ENCODE peak calls at places on chromosome 2, in six cellular contexts. One of them, this sample, is unnamed.

GRCh38 chr2:86433137-86433536 is 8.0 kb upstream of the KDM3A start:
- DNase-seq in AG09309: no peak
- DNase-seq in HL-60: peak
- DNase-seq in H9: no peak
- DNase-seq in endodermal cell: no peak
- DNase-seq in HFFc6: no peak
- DNase-seq in this sample: no peak

GRCh38 chr2:40458271-40458794 is 6.4 kb upstream of the SLC8A1 start:
- DNase-seq in endodermal cell: no peak
- DNase-seq in AG09309: no peak
- DNase-seq in H9: no peak
- DNase-seq in HL-60: no peak
- DNase-seq in HFFc6: no peak
- DNase-seq in this sample: no peak

GRCh38 chr2:86807462-86808275 is 17.0 kb upstream of the CD8A start:
- DNase-seq in H9: peak
- DNase-seq in endodermal cell: peak
- DNase-seq in HL-60: peak
- DNase-seq in HFFc6: no peak
- DNase-seq in AG09309: no peak
- DNase-seq in this sample: peak

GRCh38 chr2:222609391-222609790 is 46.5 kb downstream of the FARSB start:
- DNase-seq in endodermal cell: no peak
- DNase-seq in HL-60: no peak
- DNase-seq in AG09309: no peak
- DNase-seq in H9: no peak
- DNase-seq in HFFc6: peak
- DNase-seq in this sample: no peak

GRCh38 chr2:113157108-113157896 is 16.5 kb upstream of the PSD4 start:
- DNase-seq in H9: peak
- DNase-seq in HL-60: no peak
- DNase-seq in AG09309: no peak
- DNase-seq in endodermal cell: peak
- DNase-seq in HFFc6: no peak
- DNase-seq in this sample: peak

GRCh38 chr2:193608451-193608850 is 1413.7 kb upstream of the TMEFF2 start:
- DNase-seq in endodermal cell: no peak
- DNase-seq in H9: no peak
- DNase-seq in AG09309: no peak
- DNase-seq in HL-60: no peak
- DNase-seq in HFFc6: no peak
- DNase-seq in this sample: no peak

GRCh38 chr2:62197609-62198236 is 1.8 kb downstream of the B3GNT2 start:
- DNase-seq in AG09309: no peak
- DNase-seq in HL-60: no peak
- DNase-seq in HFFc6: no peak
- DNase-seq in H9: no peak
- DNase-seq in endodermal cell: peak
- DNase-seq in this sample: peak

GRCh38 chr2:205051417-205051816 is 506.1 kb downstream of the PARD3B start:
- DNase-seq in AG09309: no peak
- DNase-seq in HFFc6: no peak
- DNase-seq in endodermal cell: no peak
- DNase-seq in HL-60: no peak
- DNase-seq in H9: no peak
- DNase-seq in this sample: no peak

GRCh38 chr2:239113592-239113991 is 265.7 kb downstream of the TWIST2 start:
- DNase-seq in AG09309: no peak
- DNase-seq in HFFc6: no peak
- DNase-seq in HL-60: no peak
- DNase-seq in H9: no peak
- DNase-seq in endodermal cell: no peak
- DNase-seq in this sample: no peak

GRCh38 chr2:239113164-239113563 is 265.3 kb downstream of the TWIST2 start:
- DNase-seq in AG09309: no peak
- DNase-seq in H9: no peak
- DNase-seq in HL-60: no peak
- DNase-seq in HFFc6: no peak
- DNase-seq in endodermal cell: no peak
- DNase-seq in this sample: no peak

GRCh38 chr2:239115616-239116015 is 267.7 kb downstream of the TWIST2 start:
- DNase-seq in H9: no peak
- DNase-seq in endodermal cell: no peak
- DNase-seq in HFFc6: no peak
- DNase-seq in AG09309: no peak
- DNase-seq in HL-60: no peak
- DNase-seq in this sample: no peak

GRCh38 chr2:239114616-239115265 is 266.9 kb downstream of the TWIST2 start:
- DNase-seq in HL-60: peak
- DNase-seq in HFFc6: no peak
- DNase-seq in AG09309: no peak
- DNase-seq in H9: no peak
- DNase-seq in endodermal cell: no peak
- DNase-seq in this sample: peak

GRCh38 chr2:239114119-239114581 is 266.3 kb downstream of the TWIST2 start:
- DNase-seq in HFFc6: peak
- DNase-seq in HL-60: no peak
- DNase-seq in H9: no peak
- DNase-seq in endodermal cell: peak
- DNase-seq in AG09309: no peak
- DNase-seq in this sample: peak
- TF ChIP-seq CTCF in HFFc6: no peak
- TF ChIP-seq CTCF in HL-60: no peak
- TF ChIP-seq CTCF in H9: no peak
- TF ChIP-seq CTCF in endodermal cell: no peak
- TF ChIP-seq CTCF in AG09309: no peak
- TF ChIP-seq CTCF in this sample: no peak

GRCh38 chr2:100425573-100426383 is 8.3 kb upstream of the CHST10 start:
- DNase-seq in endodermal cell: no peak
- DNase-seq in H9: no peak
- DNase-seq in AG09309: no peak
- DNase-seq in HFFc6: no peak
- DNase-seq in HL-60: no peak
- DNase-seq in this sample: no peak

GRCh38 chr2:100424277-100424875 is 6.9 kb upstream of the CHST10 start:
- DNase-seq in AG09309: no peak
- DNase-seq in HL-60: no peak
- DNase-seq in H9: no peak
- DNase-seq in endodermal cell: no peak
- DNase-seq in HFFc6: no peak
- DNase-seq in this sample: no peak

GRCh38 chr2:100423631-100424030 is 6.2 kb upstream of the CHST10 start:
- DNase-seq in AG09309: no peak
- DNase-seq in endodermal cell: no peak
- DNase-seq in HFFc6: peak
- DNase-seq in H9: no peak
- DNase-seq in HL-60: no peak
- DNase-seq in this sample: no peak

GRCh38 chr2:100425107-100425506 is 7.6 kb upstream of the CHST10 start:
- DNase-seq in H9: no peak
- DNase-seq in HFFc6: no peak
- DNase-seq in HL-60: no peak
- DNase-seq in endodermal cell: no peak
- DNase-seq in AG09309: no peak
- DNase-seq in this sample: no peak

DNA sequence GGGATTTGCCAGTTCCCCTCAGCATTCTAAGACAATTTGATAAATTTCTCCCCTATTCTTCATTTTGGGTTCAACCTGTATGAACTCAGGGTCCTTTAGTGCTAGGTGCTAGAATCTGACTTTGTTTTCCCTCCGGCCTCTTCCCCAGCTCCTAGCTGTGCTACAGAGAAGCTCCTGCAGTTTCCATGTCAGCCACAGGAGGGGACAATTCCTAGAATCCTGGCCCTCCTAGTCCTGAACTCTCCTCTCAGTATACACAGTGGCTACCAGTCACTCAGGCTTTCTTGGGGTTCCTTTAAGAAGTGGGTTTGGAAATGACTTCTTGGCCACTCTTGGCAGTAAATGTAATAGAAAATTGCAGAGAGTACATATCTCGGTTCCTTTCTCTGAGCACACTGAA is 4.9 kb upstream of the CHST10 start:
- DNase-seq in AG09309: no peak
- DNase-seq in endodermal cell: peak
- DNase-seq in H9: peak
- DNase-seq in HFFc6: peak
- DNase-seq in HL-60: no peak
- DNase-seq in this sample: peak
- TF ChIP-seq CTCF in AG09309: peak
- TF ChIP-seq CTCF in endodermal cell: peak
- TF ChIP-seq CTCF in H9: peak
- TF ChIP-seq CTCF in HFFc6: peak
- TF ChIP-seq CTCF in HL-60: peak
- TF ChIP-seq CTCF in this sample: peak

GRCh38 chr2:233064526-233065199 is 4.5 kb downstream of the INPP5D start:
- DNase-seq in HL-60: no peak
- DNase-seq in AG09309: no peak
- DNase-seq in endodermal cell: peak
- DNase-seq in HFFc6: no peak
- DNase-seq in H9: no peak
- DNase-seq in this sample: no peak

GRCh38 chr2:233062946-233063268 is 2.8 kb downstream of the INPP5D start:
- DNase-seq in AG09309: no peak
- DNase-seq in H9: no peak
- DNase-seq in HL-60: no peak
- DNase-seq in endodermal cell: no peak
- DNase-seq in HFFc6: no peak
- DNase-seq in this sample: no peak

GRCh38 chr2:233062447-233062842 is 2.3 kb downstream of the INPP5D start:
- DNase-seq in AG09309: no peak
- DNase-seq in endodermal cell: peak
- DNase-seq in HFFc6: no peak
- DNase-seq in H9: no peak
- DNase-seq in HL-60: no peak
- DNase-seq in this sample: no peak

GRCh38 chr2:233063976-233064411 is 3.9 kb downstream of the INPP5D start:
- DNase-seq in H9: no peak
- DNase-seq in HL-60: no peak
- DNase-seq in endodermal cell: no peak
- DNase-seq in HFFc6: no peak
- DNase-seq in AG09309: no peak
- DNase-seq in this sample: no peak

GRCh38 chr2:233063269-233063975 is 3.3 kb downstream of the INPP5D start:
- DNase-seq in HFFc6: no peak
- DNase-seq in AG09309: no peak
- DNase-seq in H9: peak
- DNase-seq in endodermal cell: peak
- DNase-seq in HL-60: no peak
- DNase-seq in this sample: no peak
- TF ChIP-seq CTCF in HFFc6: peak
- TF ChIP-seq CTCF in AG09309: no peak
- TF ChIP-seq CTCF in H9: peak
- TF ChIP-seq CTCF in endodermal cell: peak
- TF ChIP-seq CTCF in HL-60: no peak
- TF ChIP-seq CTCF in this sample: peak

GRCh38 chr2:157052685-157053224 is 204.8 kb upstream of the GALNT5 start:
- DNase-seq in HFFc6: peak
- DNase-seq in endodermal cell: no peak
- DNase-seq in HL-60: no peak
- DNase-seq in AG09309: peak
- DNase-seq in H9: no peak
- DNase-seq in this sample: no peak

GRCh38 chr2:157056200-157056676 is 201.3 kb upstream of the GALNT5 start:
- DNase-seq in endodermal cell: no peak
- DNase-seq in HL-60: no peak
- DNase-seq in HFFc6: peak
- DNase-seq in AG09309: peak
- DNase-seq in H9: no peak
- DNase-seq in this sample: no peak

GRCh38 chr2:157053876-157054275 is 203.6 kb upstream of the GALNT5 start:
- DNase-seq in HFFc6: no peak
- DNase-seq in endodermal cell: no peak
- DNase-seq in H9: no peak
- DNase-seq in AG09309: no peak
- DNase-seq in HL-60: no peak
- DNase-seq in this sample: no peak

GRCh38 chr2:157058161-157058560 is 199.3 kb upstream of the GALNT5 start:
- DNase-seq in HL-60: no peak
- DNase-seq in HFFc6: no peak
- DNase-seq in AG09309: no peak
- DNase-seq in H9: no peak
- DNase-seq in endodermal cell: no peak
- DNase-seq in this sample: no peak

DNA sequence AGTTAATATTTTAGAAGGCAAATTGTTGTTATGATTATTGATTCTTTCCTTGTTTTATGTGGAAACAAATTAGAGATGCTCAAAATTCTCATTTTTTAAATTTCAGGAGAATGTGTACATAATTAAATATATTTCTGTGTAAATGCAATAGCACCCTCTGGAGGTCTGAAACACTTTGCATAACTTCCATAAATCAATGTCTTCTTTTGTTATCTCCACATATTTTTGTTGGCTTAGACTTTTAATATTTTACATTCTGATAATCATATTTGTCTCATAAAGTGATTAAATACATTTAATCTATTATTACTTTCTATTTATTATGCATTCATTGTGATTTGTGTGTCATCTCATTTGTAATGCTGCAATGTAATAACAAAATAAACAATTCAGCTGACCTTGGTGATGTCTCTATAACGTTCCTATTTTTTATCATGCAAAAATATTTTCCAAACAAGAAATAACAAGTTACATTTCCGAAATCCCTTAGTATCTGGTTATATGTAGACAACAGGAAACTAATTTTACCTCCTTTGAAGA is 201.8 kb upstream of the GALNT5 start:
- DNase-seq in AG09309: peak
- DNase-seq in H9: no peak
- DNase-seq in endodermal cell: no peak
- DNase-seq in HL-60: no peak
- DNase-seq in HFFc6: peak
- DNase-seq in this sample: no peak
- TF ChIP-seq CTCF in AG09309: peak
- TF ChIP-seq CTCF in H9: peak
- TF ChIP-seq CTCF in endodermal cell: peak
- TF ChIP-seq CTCF in HL-60: no peak
- TF ChIP-seq CTCF in HFFc6: peak
- TF ChIP-seq CTCF in this sample: peak

This sample was measured in endothelial cell.